ENCODE peak calls at places on chromosomes 16 and 17, in four cellular contexts. L is GM12865, F is tibial artery, V is adrenal gland. S is an unnamed sample.

GRCh38 chr16:31455601-31456314 is 3.5 kb upstream of the ARMC5 start:
- DNase-seq in L (no peak), V (peak; percentile 22), F (peak; percentile 54), S (no peak)

GRCh38 chr16:50638816-50639670 is 42.1 kb downstream of the SNX20 start:
- DNase-seq in V (no peak), F (no peak), L (no peak), S (no peak)

GRCh38 chr16:50316102-50316847 is 49.9 kb downstream of the ADCY7 start:
- DNase-seq in F (no peak), V (no peak), L (no peak), S (no peak)

GRCh38 chr16:85988306-85988705 is 89.3 kb downstream of the IRF8 start:
- DNase-seq in V (no peak), F (no peak), L (peak; percentile 76), S (peak; percentile 13)

GRCh38 chr16:68257906-68258800 is 6.2 kb upstream of the SLC7A6 start:
- DNase-seq in F (peak; percentile 89), V (peak; percentile 77), L (no peak), S (no peak)

GRCh38 chr16:17927015-17927414 is 409.5 kb downstream of the NPIPA8 start:
- DNase-seq in F (no peak), V (no peak), L (no peak), S (no peak)

GRCh38 chr16:88088161-88088581 is 136.9 kb downstream of the BANP start:
- DNase-seq in F (no peak), V (no peak), L (no peak), S (peak; percentile 55)

GRCh38 chr16:24988593-24989338 is 26.4 kb downstream of the ARHGAP17 start:
- DNase-seq in L (no peak), V (no peak), F (no peak), S (no peak)

GRCh38 chr17:37671813-37672544 is 28.7 kb upstream of the DDX52 start:
- DNase-seq in F (no peak), V (no peak), L (no peak), S (no peak)

GRCh38 chr16:70646260-70647241 is at the start of gene IL34:
- DNase-seq in V (peak; percentile 44), L (no peak), F (no peak), S (no peak)

GRCh38 chr17:68184816-68185436 is 62.9 kb upstream of the AMZ2 start:
- DNase-seq in L (peak; percentile 73), F (no peak), V (no peak), S (peak; percentile 8)

GRCh38 chr16:70597135-70597534 is 49.2 kb upstream of the IL34 start:
- DNase-seq in V (no peak), L (no peak), F (no peak), S (no peak)

GRCh38 chr17:47862621-47863440 is 11.9 kb upstream of the SP6 start:
- DNase-seq in L (no peak), F (no peak), V (no peak), S (no peak)

GRCh38 chr17:31541559-31541958 is 150.1 kb downstream of the RAB11FIP4 start:
- DNase-seq in F (no peak), L (peak; percentile 40), V (no peak), S (no peak)

GRCh38 chr17:29172589-29172988 is 7.6 kb downstream of the MYO18A start:
- DNase-seq in L (no peak), F (no peak), V (no peak), S (no peak)

GRCh38 chr16:68736561-68736960 is 531 bp upstream of the CDH1 start:
- DNase-seq in F (no peak), V (no peak), L (no peak), S (no peak)

GRCh38 chr17:29718446-29719039 is 95.8 kb upstream of the CORO6 start:
- DNase-seq in F (no peak), L (no peak), V (no peak), S (no peak)

GRCh38 chr17:16314859-16315258 is 38.4 kb downstream of the CENPV start:
- DNase-seq in V (no peak), F (no peak), L (no peak), S (no peak)

GRCh38 chr16:27323781-27324561 is 10.2 kb downstream of the IL4R start:
- DNase-seq in V (no peak), F (peak; percentile 54), L (no peak), S (no peak)

GRCh38 chr17:82424001-82424862 is 5.8 kb upstream of the OGFOD3 start:
- DNase-seq in F (peak; percentile 80), L (peak; percentile 74), V (no peak), S (no peak)

GRCh38 chr16:26524831-26525230 is 541.9 kb upstream of the C16orf82 start:
- DNase-seq in V (no peak), L (no peak), F (no peak), S (no peak)

GRCh38 chr16:21218135-21218534 is 6.8 kb upstream of the ZP2 start:
- DNase-seq in V (no peak), L (no peak), F (no peak), S (no peak)

GRCh38 chr17:80225230-80225629 is 5.0 kb downstream of the SLC26A11 start:
- DNase-seq in F (no peak), L (no peak), V (no peak), S (no peak)

GRCh38 chr17:17067277-17067676 is 25.0 kb downstream of the MPRIP start:
- DNase-seq in F (no peak), V (no peak), L (no peak), S (peak; percentile 42)

GRCh38 chr16:73015612-73016487 is 32.1 kb downstream of the ZFHX3 start:
- DNase-seq in F (peak; percentile 56), L (peak; percentile 58), V (no peak), S (peak; percentile 95)

GRCh38 chr17:80659651-80660050 is 115.0 kb downstream of the RPTOR start:
- DNase-seq in L (no peak), F (no peak), V (no peak), S (no peak)

DNA sequence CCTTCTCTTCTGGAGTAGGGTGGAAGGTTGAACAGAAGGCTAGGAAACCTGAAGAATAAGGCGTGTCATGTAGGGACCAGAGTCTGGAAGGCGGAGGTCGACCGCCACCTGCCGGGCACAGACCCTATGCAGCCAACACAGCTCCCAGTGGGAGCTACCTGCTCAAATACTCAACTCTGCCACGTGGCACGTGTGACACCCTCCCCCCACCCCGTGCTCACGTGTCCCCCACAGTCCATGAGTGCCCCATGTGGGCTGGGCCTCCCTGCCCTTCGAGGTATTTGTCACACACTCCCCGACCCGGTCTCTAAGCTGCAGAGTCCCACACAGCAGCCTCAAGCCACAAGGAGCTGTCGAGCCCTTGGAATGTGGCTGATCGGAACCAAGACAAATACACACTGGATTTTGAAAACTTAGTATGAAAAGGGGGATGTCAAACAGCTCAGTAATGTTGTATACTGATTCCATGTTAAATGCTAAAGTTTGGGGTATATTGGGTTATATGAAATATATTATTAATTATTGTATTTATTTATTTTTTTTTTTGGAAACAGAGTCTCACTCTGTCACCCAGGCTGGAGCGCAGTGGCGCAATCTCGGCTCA is 11.7 kb downstream of the HID1 start:
- DNase-seq in L (peak; percentile 86), F (no peak), V (peak; percentile 63), S (no peak)
- H3K4me3 ChIP-seq in L (no peak overlapping the region), F (no peak overlapping the region), V (no peak overlapping the region), S (no peak overlapping the region)

DNA sequence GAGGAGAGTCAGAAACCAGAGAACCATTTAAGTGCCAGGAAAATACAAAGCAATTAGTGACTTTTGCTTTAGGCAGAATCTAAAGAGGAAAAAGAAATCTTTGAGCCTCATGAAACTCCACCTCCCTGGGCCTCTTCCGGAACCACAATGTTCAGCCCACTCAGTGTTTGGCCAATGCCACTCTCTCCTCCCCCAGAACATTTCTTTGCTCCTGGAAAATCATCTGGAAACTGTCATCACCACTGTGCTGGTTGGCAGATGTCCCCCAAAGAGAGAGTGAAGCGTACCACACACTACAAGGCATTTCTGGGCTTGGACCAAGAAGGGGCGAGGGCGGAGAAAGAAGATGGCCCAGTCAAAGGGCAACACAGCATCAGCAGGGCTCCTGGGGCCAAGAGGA is 7.1 kb upstream of the SOX9 start:
- DNase-seq in L (no peak), V (no peak), F (no peak), S (no peak)
- H3K4me3 ChIP-seq in L (no peak overlapping the region), V (no peak overlapping the region), F (no peak overlapping the region), S (no peak overlapping the region)

GRCh38 chr17:19410101-19410500 is 931 bp upstream of the RNF112 start:
- DNase-seq in V (no peak), F (no peak), L (no peak), S (no peak)
- H3K4me3 ChIP-seq in V (no peak overlapping the region), F (no peak overlapping the region), L (no peak overlapping the region), S (no peak overlapping the region)

GRCh38 chr16:9095171-9095570 is 3.7 kb downstream of the HAPSTR1 start:
- DNase-seq in V (no peak), F (no peak), L (no peak), S (no peak)
- H3K4me3 ChIP-seq in V (peak overlapping the region; percentile 80), F (peak overlapping the region; percentile 65), L (peak overlapping the region; percentile 67), S (no peak overlapping the region)

GRCh38 chr16:11297492-11298142 is 16.5 kb upstream of the PRM1 start:
- DNase-seq in V (peak; percentile 42), L (peak; percentile 93), F (peak; percentile 92), S (peak; percentile 89)
- H3K4me3 ChIP-seq in V (peak overlapping the region; percentile 27), L (peak overlapping the region; percentile 37), F (peak overlapping the region; percentile 35), S (no peak overlapping the region)

GRCh38 chr17:77610980-77611641 is 347.4 kb upstream of the TNRC6C start:
- DNase-seq in F (no peak), V (no peak), L (no peak), S (peak; percentile 76)
- H3K4me3 ChIP-seq in F (no peak overlapping the region), V (no peak overlapping the region), L (no peak overlapping the region), S (no peak overlapping the region)

GRCh38 chr16:78028018-78028417 is 5.7 kb downstream of the CLEC3A start:
- DNase-seq in F (no peak), L (no peak), V (no peak), S (no peak)
- H3K4me3 ChIP-seq in F (no peak overlapping the region), L (no peak overlapping the region), V (no peak overlapping the region), S (no peak overlapping the region)

GRCh38 chr17:39925282-39926134 is 1.9 kb downstream of the ORMDL3 start:
- DNase-seq in V (no peak), F (no peak), L (no peak), S (no peak)
- H3K4me3 ChIP-seq in V (no peak overlapping the region), F (no peak overlapping the region), L (peak overlapping the region; percentile 87), S (no peak overlapping the region)